ENCODE peak calls at places on chromosome 21, in eight cellular contexts. N, L, Y, U, B, I, S and Z are unnamed samples.
A peak's percentile ranks its signal among the peaks of the same experiment; 100 is the strongest.

GRCh38 chr21:32611471-32611997 is 643 bp downstream of the CFAP298 start:
- DNase-seq in Y (peak; percentile 17), L (no peak), N (no peak), B (peak; percentile 18), U (peak; percentile 7), S (peak; percentile 83), I (peak; percentile 22), Z (no peak)

GRCh38 chr21:32829504-32829903 is 57.9 kb upstream of the PAXBP1 start:
- DNase-seq in Y (no peak), L (no peak), B (no peak), I (no peak), N (no peak), S (no peak), U (no peak), Z (no peak)

GRCh38 chr21:36695671-36696389 is 3.1 kb upstream of the SIM2 start:
- DNase-seq in N (no peak), S (no peak), U (no peak), Y (no peak), I (no peak), B (no peak), L (no peak), Z (peak; percentile 72)

GRCh38 chr21:41779659-41780058 is 12.8 kb upstream of the RIPK4 start:
- DNase-seq in Y (no peak), U (no peak), B (no peak), S (no peak), N (no peak), I (no peak), L (no peak), Z (no peak)

GRCh38 chr21:21714396-21714795 is 716.2 kb downstream of the NCAM2 start:
- DNase-seq in U (no peak), S (no peak), B (peak; percentile 82), N (no peak), L (no peak), I (no peak), Y (no peak), Z (no peak)

GRCh38 chr21:40334159-40334558 is 466.9 kb downstream of the PCP4 start:
- DNase-seq in B (no peak), L (no peak), S (no peak), U (no peak), Y (no peak), N (no peak), I (no peak), Z (no peak)

GRCh38 chr21:38037416-38037815 is 121.2 kb upstream of the KCNJ6 start:
- DNase-seq in L (no peak), S (no peak), B (no peak), U (no peak), N (no peak), I (no peak), Y (no peak), Z (no peak)

GRCh38 chr21:42113926-42114409 is 42.9 kb downstream of the UMODL1 start:
- DNase-seq in Y (peak; percentile 53), N (no peak), L (no peak), B (no peak), I (no peak), U (peak; percentile 32), S (no peak), Z (peak; percentile 32)

GRCh38 chr21:38773108-38774061 is 32.3 kb upstream of the ETS2 start:
- DNase-seq in U (peak; percentile 49), N (no peak), S (no peak), I (no peak), L (no peak), B (peak; percentile 99), Y (no peak), Z (no peak)

GRCh38 chr21:17463441-17463840 is 49.4 kb upstream of the CXADR start:
- DNase-seq in L (no peak), B (peak; percentile 97), U (peak; percentile 15), S (no peak), I (no peak), N (no peak), Y (no peak), Z (no peak)

GRCh38 chr21:33281101-33281652 is 15.0 kb downstream of the IL10RB start:
- DNase-seq in S (no peak), B (no peak), N (no peak), U (no peak), I (no peak), Y (no peak), L (no peak), Z (no peak)

GRCh38 chr21:16587671-16588379 is 858.0 kb downstream of the USP25 start:
- DNase-seq in L (no peak), I (no peak), B (peak; percentile 77), N (peak; percentile 46), Y (peak; percentile 13), U (no peak), S (no peak), Z (peak; percentile 51)

GRCh38 chr21:42739061-42739931 is 85.9 kb downstream of the PDE9A start:
- DNase-seq in I (no peak), Y (no peak), S (peak; percentile 64), N (no peak), L (no peak), U (no peak), B (peak; percentile 24), Z (peak; percentile 61)

GRCh38 chr21:24941316-24942185 is 665.7 kb downstream of the MRPL39 start:
- DNase-seq in Y (peak; percentile 70), I (no peak), N (peak; percentile 23), B (no peak), U (no peak), L (no peak), S (no peak), Z (peak; percentile 39)

GRCh38 chr21:33198346-33199135 is 31.2 kb upstream of the IFNAR2 start:
- DNase-seq in L (peak; percentile 58), B (peak; percentile 63), I (no peak), N (peak; percentile 27), Y (peak; percentile 14), S (no peak), U (no peak), Z (no peak)

GRCh38 chr21:41149199-41149598 is 18.8 kb upstream of the BACE2 start:
- DNase-seq in L (no peak), B (no peak), S (no peak), Y (no peak), I (no peak), N (no peak), U (no peak), Z (no peak)

GRCh38 chr21:43016728-43017127 is 42.4 kb downstream of the PKNOX1 start:
- DNase-seq in B (no peak), U (no peak), Y (no peak), I (no peak), S (no peak), N (no peak), L (no peak), Z (no peak)

GRCh38 chr21:25373126-25374082 is 233.9 kb downstream of the MRPL39 start:
- DNase-seq in L (no peak), Y (no peak), N (no peak), I (no peak), U (no peak), B (no peak), S (no peak), Z (no peak)

GRCh38 chr21:38254970-38255369 is 1.8 kb upstream of the KCNJ15 start:
- DNase-seq in I (no peak), Y (no peak), N (no peak), L (no peak), B (no peak), U (no peak), S (no peak), Z (no peak)

GRCh38 chr21:43880111-43880985 is 15.3 kb downstream of the AGPAT3 start:
- DNase-seq in S (no peak), I (no peak), L (no peak), U (no peak), N (no peak), Y (peak; percentile 90), B (peak; percentile 18), Z (no peak)

GRCh38 chr21:17554619-17555472 is 42.0 kb downstream of the CXADR start:
- DNase-seq in Y (no peak), U (peak; percentile 26), N (no peak), L (no peak), I (no peak), S (no peak), B (peak; percentile 10), Z (no peak)

GRCh38 chr21:18245493-18245967 is 897 bp downstream of the CHODL start:
- DNase-seq in S (no peak), Y (no peak), I (no peak), L (no peak), B (no peak), N (no peak), U (no peak), Z (peak; percentile 64)

GRCh38 chr21:36773111-36773510 is 74.2 kb downstream of the SIM2 start:
- DNase-seq in B (peak; percentile 89), Y (peak; percentile 87), I (no peak), N (peak; percentile 77), L (peak; percentile 86), U (no peak), S (peak; percentile 83), Z (peak; percentile 89)

GRCh38 chr21:46285761-46286667 is at the start of gene YBEY:
- DNase-seq in S (peak; percentile 98), L (peak; percentile 92), B (peak; percentile 91), I (peak; percentile 84), N (peak; percentile 87), Y (peak; percentile 84), U (peak; percentile 81), Z (peak; percentile 96)
- TF ChIP-seq CTCF in S (peak; percentile 52), L (peak; percentile 58), B (peak; percentile 36), I (peak; percentile 25), N (no peak), Y (peak; percentile 32), U (no peak), Z (peak; percentile 41)

GRCh38 chr21:35386491-35387079 is 337.5 kb upstream of the RUNX1 start:
- DNase-seq in Y (no peak), I (no peak), B (peak; percentile 56), U (no peak), S (no peak), N (no peak), L (no peak), Z (no peak)
- H3K4me1 ChIP-seq in Y (no peaks in the 10 kb centered on the region), I (no peaks in the 10 kb centered on the region), B (peaks cover 2% of the 10 kb centered on the region), U (no peaks in the 10 kb centered on the region), S (no peaks in the 10 kb centered on the region), N (no peaks in the 10 kb centered on the region), L (no peaks in the 10 kb centered on the region), Z (no peaks in the 10 kb centered on the region)

GRCh38 chr21:34545079-34545884 is 33.3 kb upstream of the KCNE1 start:
- DNase-seq in L (no peak), N (no peak), I (no peak), U (peak; percentile 7), B (peak; percentile 73), Y (no peak), S (no peak), Z (no peak)
- H3K4me3 ChIP-seq in L (peak overlapping the region; percentile 4), N (no peak overlapping the region), I (no peak overlapping the region), U (no peak overlapping the region), B (no peak overlapping the region), Y (no peak overlapping the region), S (no peak overlapping the region), Z (peak overlapping the region; percentile 46)

GRCh38 chr21:26887241-26887640 is 42.0 kb upstream of the ADAMTS1 start:
- DNase-seq in Y (peak; percentile 65), U (no peak), L (no peak), S (no peak), B (peak; percentile 15), I (no peak), N (no peak), Z (no peak)

GRCh38 chr21:26877015-26877414 is 31.8 kb upstream of the ADAMTS1 start:
- DNase-seq in I (no peak), U (no peak), B (no peak), Y (no peak), N (no peak), S (no peak), L (no peak), Z (no peak)

GRCh38 chr21:26884436-26884835 is 39.2 kb upstream of the ADAMTS1 start:
- DNase-seq in N (no peak), B (no peak), L (no peak), S (no peak), I (no peak), Y (no peak), U (no peak), Z (no peak)

GRCh38 chr21:26883768-26884167 is 38.6 kb upstream of the ADAMTS1 start:
- DNase-seq in U (no peak), L (no peak), Y (no peak), B (peak; percentile 15), N (no peak), I (no peak), S (no peak), Z (no peak)

GRCh38 chr21:26881504-26882228 is 36.5 kb upstream of the ADAMTS1 start:
- DNase-seq in B (peak; percentile 39), L (no peak), Y (no peak), N (no peak), S (no peak), U (no peak), I (no peak), Z (no peak)
- TF ChIP-seq CTCF in B (peak; percentile 48), L (peak; percentile 58), Y (peak; percentile 8), N (no peak), S (peak; percentile 11), U (no peak), I (no peak), Z (peak; percentile 32)